ENCODE peak calls at places on chromosomes 12 and 14, in seven cellular contexts. F is NCI-H82; U is fibroblast of lung; I is ovary; G is T-cell; M is HT1080; L is activated T-helper 1 cell treated with anti-CD3 and anti-CD28 coated beads, Interleukin-2, amount 50 U/mL, for 16 hours. A is an unnamed sample.

GRCh38 chr12:52832960-52833905 is 878 bp downstream of the KRT79 start:
- DNase-seq in F (no peak), U (no peak), I (no peak), G (no peak), M (no peak), L (no peak), A (no peak)

GRCh38 chr12:126156806-126157574 is 1091.8 kb downstream of the AACS start:
- DNase-seq in F (peak), U (no peak), I (no peak), G (no peak), M (no peak), L (no peak), A (no peak)

GRCh38 chr12:2410490-2410889 is 357.7 kb downstream of the CACNA1C start:
- DNase-seq in F (no peak), U (no peak), I (no peak), G (no peak), M (no peak), L (no peak), A (no peak)

GRCh38 chr12:108826115-108826806 is 31.1 kb downstream of the SSH1 start:
- DNase-seq in F (peak), U (peak), I (peak), G (no peak), M (peak), L (no peak), A (peak)

GRCh38 chr14:64953310-64953654 is 10.7 kb upstream of the GPX2 start:
- DNase-seq in F (no peak), U (no peak), I (no peak), G (no peak), M (no peak), L (no peak), A (no peak)

GRCh38 chr12:105754313-105754712 is 384.4 kb downstream of the NUAK1 start:
- DNase-seq in F (no peak), U (no peak), I (no peak), G (no peak), M (no peak), L (no peak), A (no peak)

GRCh38 chr12:116420476-116420875 is 138.7 kb upstream of the MAP1LC3B2 start:
- DNase-seq in F (peak), U (no peak), I (no peak), G (no peak), M (no peak), L (no peak), A (no peak)

GRCh38 chr12:4117386-4118016 is 156.1 kb upstream of the CCND2 start:
- DNase-seq in F (no peak), U (no peak), I (no peak), G (no peak), M (no peak), L (no peak), A (no peak)

GRCh38 chr12:31106101-31106803 is 32.6 kb downstream of the DDX11 start:
- DNase-seq in F (peak), U (no peak), I (no peak), G (no peak), M (no peak), L (no peak), A (no peak)

GRCh38 chr14:51544901-51545300 is 106.8 kb upstream of the FRMD6 start:
- DNase-seq in F (no peak), U (no peak), I (no peak), G (no peak), M (no peak), L (no peak), A (no peak)

GRCh38 chr14:58199726-58200479 is at the start of gene ACTR10:
- DNase-seq in F (peak), U (peak), I (peak), G (peak), M (peak), L (peak), A (peak)

GRCh38 chr14:71856199-71856919 is 75.9 kb upstream of the RGS6 start:
- DNase-seq in F (peak), U (no peak), I (no peak), G (no peak), M (peak), L (no peak), A (no peak)

GRCh38 chr12:132166093-132166492 is 21.8 kb downstream of the NOC4L start:
- DNase-seq in F (no peak), U (no peak), I (no peak), G (no peak), M (no peak), L (no peak), A (no peak)

GRCh38 chr12:11174022-11174421 is 3.0 kb downstream of the SMIM10L1 start:
- DNase-seq in F (peak), U (peak), I (no peak), G (no peak), M (no peak), L (no peak), A (peak)

GRCh38 chr12:111447571-111448265 is 42.0 kb downstream of the SH2B3 start:
- DNase-seq in F (no peak), U (no peak), I (no peak), G (no peak), M (no peak), L (no peak), A (no peak)

GRCh38 chr12:75656650-75657049 is 145.2 kb upstream of the KRR1 start:
- DNase-seq in F (no peak), U (peak), I (no peak), G (no peak), M (peak), L (no peak), A (peak)

GRCh38 chr12:42862055-42862454 is 272.5 kb upstream of the PRICKLE1 start:
- DNase-seq in F (no peak), U (no peak), I (no peak), G (no peak), M (peak), L (no peak), A (peak)

GRCh38 chr14:34872822-34873590 is 2.2 kb downstream of the BAZ1A start:
- DNase-seq in F (peak), U (peak), I (peak), G (peak), M (no peak), L (no peak), A (no peak)

GRCh38 chr12:104499207-104499606 is 42.5 kb downstream of the CHST11 start:
- DNase-seq in F (no peak), U (no peak), I (no peak), G (no peak), M (no peak), L (no peak), A (no peak)

GRCh38 chr12:26135010-26135420 is 10.2 kb upstream of the BHLHE41 start:
- DNase-seq in F (no peak), U (no peak), I (peak), G (no peak), M (peak), L (no peak), A (no peak)

GRCh38 chr12:7797698-7798398 is 8.6 kb downstream of the NANOG start:
- DNase-seq in F (no peak), U (no peak), I (no peak), G (no peak), M (peak), L (no peak), A (no peak)

GRCh38 chr12:81591256-81591655 is 167.9 kb downstream of the PPFIA2 start:
- DNase-seq in F (no peak), U (no peak), I (no peak), G (no peak), M (no peak), L (no peak), A (no peak)

GRCh38 chr14:50222061-50222613 is 9.2 kb downstream of the SOS2 start:
- DNase-seq in F (no peak), U (no peak), I (no peak), G (no peak), M (no peak), L (no peak), A (no peak)

GRCh38 chr12:95970905-95971304 is 25.2 kb downstream of the HAL start:
- DNase-seq in F (no peak), U (no peak), I (no peak), G (no peak), M (no peak), L (no peak), A (no peak)

GRCh38 chr14:49986344-49987014 is 93.6 kb downstream of the ARF6 start:
- DNase-seq in F (no peak), U (no peak), I (no peak), G (no peak), M (no peak), L (no peak), A (peak)

GRCh38 chr14:73231874-73232851 is 5.1 kb upstream of the PAPLN start:
- DNase-seq in F (peak), U (no peak), I (no peak), G (no peak), M (no peak), L (no peak), A (no peak)

GRCh38 chr14:37985826-37986470 is 221.8 kb upstream of the SSTR1 start:
- DNase-seq in F (peak), U (peak), I (no peak), G (peak), M (peak), L (no peak), A (peak)

GRCh38 chr14:93655078-93655750 is 133.1 kb downstream of the PRIMA1 start:
- DNase-seq in F (peak), U (peak), I (no peak), G (no peak), M (peak), L (no peak), A (peak)

GRCh38 chr14:93965287-93965821 is 11.0 kb downstream of the ASB2 start:
- DNase-seq in F (no peak), U (peak), I (no peak), G (no peak), M (peak), L (no peak), A (peak)

GRCh38 chr12:107223816-107224215 is 130.5 kb upstream of the CRY1 start:
- DNase-seq in F (peak), U (no peak), I (no peak), G (no peak), M (no peak), L (no peak), A (peak)

A was measured in foreskin fibroblast.